ENCODE peak calls at places on chromosome 15, in ten cellular contexts. T is keratinocyte, H is IMR-90, A is aorta, J is testis, I is tibial nerve, L is endothelial cell of umbilical vein, V is bronchial epithelial cell, M is brain microvascular endothelial cell, W is PC-3. Q is an unnamed sample. For H3K27me3 and H3K36me3, the result is how much of the 10 kb centered on the place peaks cover.

GRCh38 chr15:55253580-55253979 is 36.0 kb downstream of the RAB27A start:
- DNase-seq in L (no peak), J (no peak), V (peak), W (peak), H (peak), I (no peak), T (no peak), A (no peak), M (peak), Q (no peak)

GRCh38 chr15:40693904-40694705 is 869 bp upstream of the RAD51 start:
- DNase-seq in A (no peak), W (peak), T (no peak), J (peak), I (no peak), V (no peak), M (no peak), L (no peak), H (no peak), Q (peak)

GRCh38 chr15:67135494-67135893 is 70.1 kb downstream of the SMAD3 start:
- DNase-seq in H (peak), J (no peak), I (no peak), M (no peak), T (no peak), V (no peak), L (peak), W (no peak), A (no peak), Q (no peak)

GRCh38 chr15:99365232-99365631 is 114.0 kb downstream of the LRRC28 start:
- DNase-seq in T (no peak), V (no peak), J (no peak), I (no peak), W (no peak), H (no peak), A (no peak), L (peak), M (no peak), Q (no peak)

GRCh38 chr15:74964794-74965193 is 8.2 kb upstream of the RPP25 start:
- DNase-seq in T (no peak), I (no peak), A (no peak), J (no peak), W (peak), L (peak), M (peak), H (peak), V (peak), Q (peak)

GRCh38 chr15:60889506-60889905 is 339.6 kb downstream of the RORA start:
- DNase-seq in M (no peak), W (no peak), A (no peak), T (no peak), H (no peak), J (no peak), L (no peak), I (no peak), V (no peak), Q (no peak)

GRCh38 chr15:98858610-98859023 is 149.0 kb downstream of the PGPEP1L start:
- DNase-seq in H (no peak), A (no peak), M (no peak), W (no peak), J (no peak), L (peak), V (peak), T (no peak), I (no peak), Q (no peak)

GRCh38 chr15:81954158-81954783 is 91.5 kb downstream of the MEX3B start:
- DNase-seq in H (no peak), J (no peak), V (no peak), W (no peak), A (no peak), T (no peak), M (no peak), L (no peak), I (no peak), Q (no peak)

GRCh38 chr15:67067161-67067853 is 1.9 kb downstream of the SMAD3 start:
- DNase-seq in V (no peak), H (peak), T (no peak), I (no peak), A (no peak), M (no peak), J (no peak), W (no peak), L (peak), Q (peak)

GRCh38 chr15:62665449-62665848 is 377.1 kb upstream of the TPM1 start:
- DNase-seq in V (no peak), J (no peak), A (no peak), L (peak), H (peak), T (no peak), W (no peak), M (peak), I (no peak), Q (no peak)

GRCh38 chr15:36024066-36024465 is 478.1 kb upstream of the DPH6 start:
- DNase-seq in M (no peak), T (no peak), J (no peak), H (peak), L (no peak), A (no peak), V (peak), W (no peak), I (no peak), Q (peak)

GRCh38 chr15:26460165-26460564 is 312.7 kb downstream of the GABRB3 start:
- DNase-seq in W (no peak), I (no peak), T (no peak), V (no peak), A (no peak), H (no peak), L (no peak), M (no peak), J (no peak), Q (no peak)

GRCh38 chr15:67127925-67128324 is 62.5 kb downstream of the SMAD3 start:
- DNase-seq in L (peak), M (peak), J (no peak), H (peak), W (peak), I (no peak), T (peak), V (peak), A (no peak), Q (no peak)

GRCh38 chr15:97981058-97981457 is 20.6 kb downstream of the ARRDC4 start:
- DNase-seq in V (no peak), T (no peak), L (no peak), W (no peak), I (no peak), M (no peak), A (no peak), H (no peak), J (no peak), Q (no peak)

GRCh38 chr15:31083394-31083790 is 18.1 kb downstream of the TRPM1 start:
- DNase-seq in A (no peak), H (no peak), J (no peak), L (no peak), T (no peak), V (no peak), W (peak), M (no peak), I (no peak), Q (no peak)

GRCh38 chr15:80836991-80837390 is 57.8 kb downstream of the CEMIP start:
- DNase-seq in W (no peak), I (no peak), M (no peak), L (no peak), V (no peak), J (no peak), A (no peak), T (no peak), H (no peak), Q (no peak)

GRCh38 chr15:88834211-88834812 is 31.1 kb downstream of the ACAN start:
- DNase-seq in W (peak), L (peak), I (peak), H (peak), T (no peak), V (peak), M (peak), A (peak), J (peak), Q (peak)

GRCh38 chr15:81146454-81146853 is 12.4 kb downstream of the CFAP161 start:
- DNase-seq in V (no peak), W (no peak), M (no peak), H (no peak), A (no peak), T (no peak), I (no peak), J (no peak), L (no peak), Q (no peak)

GRCh38 chr15:72369964-72370363 is 5.8 kb downstream of the HEXA start:
- DNase-seq in J (no peak), M (no peak), L (peak), I (no peak), W (no peak), V (peak), T (no peak), H (no peak), A (no peak), Q (no peak)

GRCh38 chr15:68207176-68207935 is 2.2 kb upstream of the CALML4 start:
- DNase-seq in T (no peak), A (peak), W (no peak), M (no peak), I (no peak), L (no peak), H (no peak), J (no peak), V (no peak), Q (no peak)

GRCh38 chr15:90459368-90459767 is 70.4 kb upstream of the CRTC3 start:
- DNase-seq in L (peak), J (no peak), V (no peak), T (no peak), W (no peak), H (no peak), A (no peak), M (no peak), I (no peak), Q (no peak)

GRCh38 chr15:79310612-79310984 is 314 bp upstream of the TMED3 start:
- DNase-seq in A (no peak), L (no peak), W (peak), I (no peak), J (no peak), H (peak), V (peak), T (no peak), M (peak), Q (no peak)

GRCh38 chr15:30073915-30074314 is 8.8 kb upstream of the GOLGA8J start:
- DNase-seq in H (no peak), A (no peak), I (no peak), T (no peak), W (no peak), J (no peak), V (no peak), L (no peak), M (no peak), Q (peak)

GRCh38 chr15:65328506-65329297 is 24.2 kb downstream of the RNU5B-1 start:
- DNase-seq in H (no peak), T (no peak), V (no peak), J (no peak), I (no peak), A (no peak), L (no peak), W (no peak), M (no peak), Q (no peak)

GRCh38 chr15:62063851-62064635 is 2.7 kb upstream of the C2CD4A start:
- DNase-seq in M (peak), V (peak), J (no peak), T (no peak), H (no peak), A (no peak), L (peak), W (peak), I (no peak), Q (no peak)

GRCh38 chr15:52699457-52699856 is 20.3 kb upstream of the ATOSA start:
- DNase-seq in M (no peak), T (no peak), V (no peak), J (no peak), L (no peak), W (no peak), A (no peak), H (no peak), I (no peak), Q (no peak)

GRCh38 chr15:28043625-28044520 is 55.2 kb downstream of the OCA2 start:
- DNase-seq in J (no peak), W (no peak), H (no peak), V (no peak), L (no peak), M (no peak), T (no peak), I (no peak), A (no peak), Q (no peak)

GRCh38 chr15:77771616-77772015 is 138.9 kb upstream of the LINGO1 start:
- DNase-seq in A (no peak), I (no peak), V (no peak), J (no peak), M (no peak), L (no peak), T (no peak), W (no peak), H (no peak), Q (no peak)

GRCh38 chr15:73940061-73940981 is 14.1 kb downstream of the LOXL1 start:
- DNase-seq in I (no peak), W (peak), A (peak), H (no peak), J (no peak), T (no peak), V (no peak), M (no peak), L (no peak), Q (peak)

DNA sequence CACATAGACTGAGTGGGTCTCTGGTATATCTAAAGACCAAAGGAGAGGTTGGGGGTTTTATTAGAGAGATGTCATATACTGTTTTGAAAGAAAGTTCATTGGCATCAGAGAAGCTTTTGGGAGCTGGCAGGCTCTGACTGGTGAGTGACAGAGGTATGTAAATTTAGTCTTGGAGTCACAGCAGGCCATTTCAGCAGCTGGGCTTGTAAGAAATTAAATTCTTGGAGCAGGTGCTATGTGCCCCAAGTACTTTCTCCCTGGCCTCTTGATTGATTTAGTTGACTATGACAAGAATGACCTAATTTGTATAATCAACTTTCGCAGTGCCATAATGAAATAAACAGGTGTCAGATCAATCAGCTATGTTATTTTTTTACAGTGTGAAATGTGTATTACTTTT is 47.8 kb upstream of the CDAN1 start:
- DNase-seq in I (no peak), A (no peak), L (no peak), T (no peak), W (no peak), J (no peak), H (no peak), M (no peak), V (no peak), Q (no peak)
- H3K27me3 ChIP-seq in I (under half), A (under half), L (under half), T (under half), W (under half), J (under half), H (under half), M (under half), V (under half), Q (under half)

DNA sequence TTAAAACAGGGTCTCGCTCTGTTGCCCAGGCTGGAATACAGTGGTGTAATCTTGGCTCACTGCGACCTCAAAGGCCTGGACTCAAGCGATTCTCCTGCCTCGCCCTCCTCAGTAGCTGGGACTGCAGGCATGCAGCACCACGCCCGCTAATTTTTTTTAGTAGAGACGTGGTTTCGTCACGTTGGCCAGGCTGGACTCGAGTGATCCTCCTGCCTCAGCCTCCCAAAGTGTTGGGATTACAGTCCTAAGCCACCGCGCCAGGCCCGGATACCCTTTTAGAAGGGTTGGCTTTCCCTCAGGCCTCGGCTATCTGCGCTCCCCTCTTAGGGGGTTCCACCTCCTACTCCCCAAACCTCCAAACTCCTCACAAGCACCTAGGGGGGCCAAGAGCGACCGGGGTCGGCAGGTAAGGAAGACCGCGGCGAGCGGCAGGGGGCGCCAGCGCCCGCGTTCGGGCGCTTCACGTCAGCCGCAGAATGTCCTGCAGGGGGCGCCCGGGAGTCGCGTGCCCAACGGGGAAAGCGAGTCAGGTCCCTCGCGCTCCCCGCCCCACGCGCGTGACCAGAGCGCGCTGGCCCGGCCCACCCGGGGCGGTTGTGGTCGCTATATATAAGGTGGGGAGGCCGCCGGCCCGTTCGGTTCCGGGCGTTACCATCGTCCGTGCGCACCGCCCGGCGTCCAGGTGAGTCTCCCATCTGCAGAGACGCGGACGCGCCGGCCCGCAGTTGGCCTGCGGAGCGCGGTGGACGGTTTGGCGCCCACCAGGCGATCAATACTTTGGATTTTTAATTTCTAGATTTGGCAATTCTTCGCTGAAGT is 51.8 kb upstream of the GATM start:
- DNase-seq in M (peak), J (peak), V (no peak), I (peak), H (peak), T (no peak), W (peak), A (peak), L (peak), Q (peak)
- H3K4me3 ChIP-seq in M (peak), J (peak), V (peak), I (peak), H (peak), T (peak), W (peak), A (peak), L (peak), Q (no peak)

DNA sequence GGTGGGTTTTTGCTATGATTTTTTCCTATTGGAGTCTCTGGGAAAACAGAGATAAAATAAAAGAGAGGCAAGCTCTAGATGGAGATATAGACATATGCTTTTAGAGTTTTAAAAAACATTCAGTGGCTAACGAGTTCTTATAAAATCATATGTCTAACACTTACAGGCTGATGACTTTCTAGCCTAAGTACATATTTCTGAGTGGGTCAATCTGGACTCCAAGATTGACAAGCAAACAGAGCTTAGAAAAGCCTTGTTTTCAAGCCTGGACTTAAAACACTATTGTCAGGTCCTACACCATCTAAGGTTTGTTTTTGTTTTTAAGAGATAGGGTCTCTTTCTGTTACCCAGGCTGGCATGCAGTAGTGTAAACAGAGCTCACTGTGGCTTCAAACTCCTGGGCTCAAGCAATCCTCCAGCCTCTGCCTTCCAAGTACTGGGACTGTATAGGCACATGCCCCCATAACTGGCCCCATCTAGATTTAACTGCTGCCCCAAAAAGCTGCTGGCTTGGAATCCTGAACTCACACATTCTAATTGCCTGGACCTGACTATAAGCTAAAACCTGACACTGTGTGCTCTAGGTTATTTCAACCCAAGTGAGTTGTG is 86.3 kb downstream of the FBXL22 start:
- DNase-seq in M (no peak), H (no peak), A (no peak), V (no peak), T (no peak), W (no peak), L (no peak), J (no peak), I (no peak), Q (no peak)
- H3K36me3 ChIP-seq in M (under half), H (under half), A (under half), V (under half), T (under half), W (under half), L (under half), J (under half), I (under half), Q (half or more)

GRCh38 chr15:69663441-69663840 is 210.8 kb downstream of the RPLP1 start:
- DNase-seq in L (no peak), I (no peak), M (no peak), W (no peak), J (no peak), H (no peak), V (no peak), T (no peak), A (no peak), Q (no peak)
- H3K27me3 ChIP-seq in L (under half), I (under half), M (under half), W (under half), J (under half), H (half or more), V (under half), T (half or more), A (under half), Q (under half)

Q was measured in WERI-Rb-1.